ENCODE peak calls at places on chromosomes 5 and 9, in five cellular contexts. N is GM23248, W is DND-41, Q is OCI-LY7, B is K562. D is an unnamed sample.

GRCh38 chr5:116395708-116396203 is 178.9 kb downstream of the SEMA6A start:
- DNase-seq in N (no peak), W (no peak), Q (no peak), B (no peak), D (no peak)

GRCh38 chr9:124202447-124202971 is 55.2 kb upstream of the NEK6 start:
- DNase-seq in N (no peak), W (peak; percentile 82), Q (peak; percentile 95), B (peak; percentile 86), D (peak; percentile 98)

GRCh38 chr5:36202521-36202961 is 39.2 kb downstream of the NADK2 start:
- DNase-seq in N (peak; percentile 41), W (no peak), Q (no peak), B (no peak), D (no peak)

GRCh38 chr5:154647760-154648143 is 107.4 kb upstream of the LARP1 start:
- DNase-seq in N (peak; percentile 15), W (no peak), Q (no peak), B (no peak), D (no peak)

GRCh38 chr5:148976569-148977321 is 86.1 kb downstream of the SH3TC2 start:
- DNase-seq in N (peak; percentile 46), W (no peak), Q (no peak), B (no peak), D (no peak)

GRCh38 chr5:153425914-153426313 is 64.6 kb upstream of the GRIA1 start:
- DNase-seq in N (no peak), W (peak; percentile 3), Q (peak; percentile 6), B (peak; percentile 10), D (peak; percentile 51)

GRCh38 chr5:169831331-169831730 is 149.0 kb downstream of the INSYN2B start:
- DNase-seq in N (no peak), W (no peak), Q (no peak), B (no peak), D (no peak)

GRCh38 chr9:32968101-32969011 is 33.1 kb downstream of the APTX start:
- DNase-seq in N (peak; percentile 67), W (peak; percentile 49), Q (peak; percentile 64), B (peak; percentile 33), D (peak; percentile 82)

GRCh38 chr9:13034696-13035006 is 244.8 kb downstream of the MPDZ start:
- DNase-seq in N (no peak), W (no peak), Q (no peak), B (no peak), D (no peak)

GRCh38 chr9:121267689-121268597 is at the start of gene GSN:
- DNase-seq in N (peak; percentile 87), W (no peak), Q (peak; percentile 11), B (peak; percentile 96), D (peak; percentile 89)

GRCh38 chr5:118533166-118533565 is 455.2 kb downstream of the DTWD2 start:
- DNase-seq in N (no peak), W (no peak), Q (no peak), B (no peak), D (no peak)

GRCh38 chr5:63255609-63256008 is 677.0 kb downstream of the LRRC70 start:
- DNase-seq in N (peak; percentile 25), W (no peak), Q (no peak), B (no peak), D (no peak)

GRCh38 chr5:172770675-172771438 is at the start of gene DUSP1:
- DNase-seq in N (peak; percentile 100), W (peak; percentile 93), Q (peak; percentile 93), B (peak; percentile 98), D (peak; percentile 97)

GRCh38 chr9:89548210-89548609 is 50.3 kb upstream of the SEMA4D start:
- DNase-seq in N (no peak), W (no peak), Q (no peak), B (no peak), D (no peak)

GRCh38 chr9:89549031-89549644 is 51.2 kb upstream of the SEMA4D start:
- DNase-seq in N (peak; percentile 73), W (peak; percentile 88), Q (peak; percentile 85), B (peak; percentile 71), D (peak; percentile 89)

GRCh38 chr9:89544280-89544664 is 46.4 kb upstream of the SEMA4D start:
- DNase-seq in N (no peak), W (no peak), Q (no peak), B (no peak), D (no peak)

GRCh38 chr9:89543621-89544279 is 45.8 kb upstream of the SEMA4D start:
- DNase-seq in N (no peak), W (no peak), Q (no peak), B (no peak), D (no peak)

GRCh38 chr9:89547000-89547399 is 49.1 kb upstream of the SEMA4D start:
- DNase-seq in N (no peak), W (no peak), Q (no peak), B (no peak), D (no peak)
- H3K79me2 ChIP-seq in N (no peaks in the 10 kb centered on the region), W (peaks cover 6% of the 10 kb centered on the region), Q (no peaks in the 10 kb centered on the region), B (no peaks in the 10 kb centered on the region), D (no peaks in the 10 kb centered on the region)

DNA sequence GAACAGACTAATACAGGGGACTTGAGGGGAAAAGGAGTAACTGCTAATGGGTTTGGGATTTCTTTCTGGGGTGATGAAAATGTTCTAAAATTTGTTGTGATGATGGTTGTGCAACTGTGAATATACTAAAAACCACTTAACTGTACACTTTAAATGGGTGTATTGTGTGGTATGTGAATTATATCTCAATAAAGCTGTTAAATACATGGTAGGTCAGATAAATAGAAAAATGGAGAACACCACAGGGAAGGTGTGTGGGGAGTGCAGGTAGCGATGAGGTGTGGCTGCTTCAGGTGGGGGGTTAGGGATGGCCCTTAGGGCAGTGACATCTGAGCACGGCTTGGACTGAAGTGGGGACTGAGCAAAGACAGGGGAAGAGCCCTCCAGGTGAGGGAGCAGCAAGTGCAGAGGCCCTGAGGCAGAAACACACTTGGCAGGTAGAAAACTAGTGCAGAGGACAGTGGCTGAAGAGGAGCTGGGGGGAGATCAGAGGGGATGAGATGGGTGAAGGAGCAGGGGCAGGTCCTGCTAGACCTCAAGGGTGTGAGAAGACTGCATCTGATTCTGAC is 20.9 kb downstream of the EEIG1 start:
- DNase-seq in N (no peak), W (no peak), Q (no peak), B (no peak), D (no peak)
- H3K79me2 ChIP-seq in N (peaks cover 95% of the 10 kb centered on the region), W (no peaks in the 10 kb centered on the region), Q (peaks cover 98% of the 10 kb centered on the region), B (peaks cover 64% of the 10 kb centered on the region), D (no peaks in the 10 kb centered on the region)

GRCh38 chr9:110971234-110971633 is 67.0 kb downstream of the LPAR1 start:
- DNase-seq in N (no peak), W (no peak), Q (no peak), B (no peak), D (no peak)

GRCh38 chr9:110975278-110975677 is 63.0 kb downstream of the LPAR1 start:
- DNase-seq in N (peak; percentile 34), W (no peak), Q (no peak), B (no peak), D (no peak)

GRCh38 chr9:110967196-110967595 is 71.1 kb downstream of the LPAR1 start:
- DNase-seq in N (no peak), W (no peak), Q (no peak), B (no peak), D (no peak)

GRCh38 chr9:110971705-110972104 is 66.6 kb downstream of the LPAR1 start:
- DNase-seq in N (no peak), W (no peak), Q (no peak), B (no peak), D (no peak)

DNA sequence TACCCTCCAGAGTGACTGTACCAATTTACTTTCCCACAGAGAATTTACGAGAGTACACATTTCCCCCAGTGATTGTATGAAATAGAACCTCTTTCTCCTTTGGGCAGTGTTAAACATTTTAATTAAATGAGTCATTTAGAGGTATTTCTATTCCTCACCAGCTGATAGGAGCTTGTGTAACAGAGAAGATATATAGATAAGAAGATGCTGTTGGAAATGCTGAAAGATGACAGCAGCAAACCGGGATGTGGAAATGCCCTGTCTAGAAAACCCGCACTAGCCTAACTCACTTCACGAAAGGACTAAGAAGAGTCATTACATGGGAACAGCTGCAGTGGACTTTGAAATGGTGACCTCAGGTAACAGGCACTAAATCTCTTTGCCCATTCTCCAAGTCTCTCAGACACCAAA is 68.3 kb downstream of the LPAR1 start:
- DNase-seq in N (peak; percentile 80), W (no peak), Q (no peak), B (no peak), D (no peak)
- H3K79me2 ChIP-seq in N (peaks cover 91% of the 10 kb centered on the region), W (no peaks in the 10 kb centered on the region), Q (no peaks in the 10 kb centered on the region), B (no peaks in the 10 kb centered on the region), D (no peaks in the 10 kb centered on the region)

DNA sequence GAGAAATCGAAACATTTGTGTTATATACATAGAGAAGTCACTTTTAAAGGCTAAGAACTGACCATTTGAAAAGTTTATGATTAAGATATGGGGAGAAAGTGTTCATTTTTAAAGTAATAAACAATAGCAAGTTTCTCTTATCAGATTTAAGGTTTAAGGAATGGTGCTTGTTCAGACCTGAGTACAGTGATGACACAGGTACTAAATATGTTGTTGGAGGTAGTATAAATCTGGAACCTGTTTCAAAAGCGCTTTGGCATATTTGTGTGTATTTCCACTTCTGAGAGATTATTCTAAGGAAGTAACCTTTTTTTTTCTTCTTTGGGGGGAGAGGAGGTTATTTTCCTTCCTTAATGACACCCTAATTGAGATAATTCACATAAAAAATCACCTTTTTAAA is 18.4 kb downstream of the CDC42SE2 start:
- DNase-seq in N (no peak), W (no peak), Q (no peak), B (no peak), D (no peak)
- H3K79me2 ChIP-seq in N (peaks cover 83% of the 10 kb centered on the region), W (peaks cover 94% of the 10 kb centered on the region), Q (peaks cover 95% of the 10 kb centered on the region), B (peaks cover 88% of the 10 kb centered on the region), D (peaks cover 95% of the 10 kb centered on the region)

DNA sequence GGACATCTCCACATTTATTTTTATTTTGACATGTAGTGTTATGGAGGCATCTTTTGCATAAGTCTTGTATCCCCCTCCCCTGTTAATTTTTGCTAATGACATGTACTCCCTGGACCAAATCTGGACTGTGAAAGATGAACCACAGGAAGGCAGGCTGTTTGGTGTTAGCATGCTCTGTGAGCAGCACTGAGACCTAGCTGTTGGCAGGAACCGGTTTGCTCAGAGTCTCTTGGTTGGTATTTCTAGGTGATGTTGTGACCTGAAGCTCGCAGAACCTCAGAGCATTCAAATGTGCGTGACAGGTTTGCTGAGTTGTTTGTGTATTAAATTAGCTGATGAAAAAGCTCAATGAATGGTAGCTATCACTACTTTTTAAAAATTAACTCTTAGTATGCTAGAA is 53.6 kb upstream of the PHF2 start:
- DNase-seq in N (no peak), W (no peak), Q (no peak), B (no peak), D (no peak)
- H3K79me2 ChIP-seq in N (peaks cover 96% of the 10 kb centered on the region), W (peaks cover 71% of the 10 kb centered on the region), Q (peaks cover 7% of the 10 kb centered on the region), B (peaks cover 53% of the 10 kb centered on the region), D (peaks cover 89% of the 10 kb centered on the region)

GRCh38 chr5:10578869-10579268 is 15.0 kb downstream of the ANKRD33B start:
- DNase-seq in N (no peak), W (peak; percentile 81), Q (peak; percentile 87), B (no peak), D (peak; percentile 76)
- H3K79me2 ChIP-seq in N (no peaks in the 10 kb centered on the region), W (peaks cover 85% of the 10 kb centered on the region), Q (peaks cover 4% of the 10 kb centered on the region), B (no peaks in the 10 kb centered on the region), D (no peaks in the 10 kb centered on the region)

GRCh38 chr5:115262066-115262404 is 642 bp downstream of the PGGT1B start:
- DNase-seq in N (peak; percentile 65), W (peak; percentile 7), Q (no peak), B (peak; percentile 7), D (no peak)
- H3K79me2 ChIP-seq in N (peaks cover 46% of the 10 kb centered on the region), W (peaks cover 53% of the 10 kb centered on the region), Q (peaks cover 49% of the 10 kb centered on the region), B (peaks cover 50% of the 10 kb centered on the region), D (peaks cover 60% of the 10 kb centered on the region)

D was measured in Karpas-422.